ENCODE peak calls at places on chromosomes 4 and X, in four cellular contexts. N is activated CD8-positive, alpha-beta T cell treated with anti-CD3 and anti-CD28 coated beads for 36 hours; J is occipital lobe; W is stimulated activated CD4-positive, alpha-beta T cell treated with anti-CD3 and anti-CD28 coated beads, Interleukin-1b, Interleukin-23, amount 100 ng/mL, for 1 hour. I is an unnamed sample.

GRCh38 chr4:68984947-68985346 is 33.3 kb upstream of the UGT2A3 start:
- DNase-seq in N (no peak), J (no peak), W (no peak), I (no peak)

GRCh38 chr4:74262522-74262921 is 45.7 kb upstream of the EPGN start:
- DNase-seq in N (no peak), J (no peak), W (no peak), I (no peak)

GRCh38 chr4:119246177-119246576 is 33.7 kb downstream of the USP53 start:
- DNase-seq in W (no peak), J (no peak), N (no peak), I (no peak)

GRCh38 chrX:80765226-80765625 is 44.5 kb downstream of the BRWD3 start:
- DNase-seq in W (no peak), N (no peak), J (no peak), I (no peak)

GRCh38 chr4:65737672-65738071 is 67.4 kb upstream of the EPHA5 start:
- DNase-seq in N (no peak), W (no peak), J (no peak), I (no peak)

GRCh38 chr4:87511500-87511899 is 17.7 kb downstream of the SPARCL1 start:
- DNase-seq in J (no peak), N (no peak), W (no peak), I (no peak)

GRCh38 chr4:152310223-152310622 is 225.7 kb downstream of the FBXW7 start:
- DNase-seq in J (no peak), N (no peak), W (no peak), I (no peak)

GRCh38 chr4:5639556-5639955 is 68.8 kb downstream of the EVC2 start:
- DNase-seq in J (no peak), W (no peak), N (no peak), I (no peak)

GRCh38 chr4:161208564-161208963 is 955.2 kb downstream of the FSTL5 start:
- DNase-seq in N (no peak), J (no peak), W (no peak), I (no peak)

GRCh38 chrX:76453737-76454406 is 26.4 kb downstream of the MAGEE1 start:
- DNase-seq in J (no peak), N (no peak), W (no peak), I (no peak)

GRCh38 chrX:13064599-13065143 is 20.3 kb upstream of the FAM9C start:
- DNase-seq in W (no peak), N (no peak), J (no peak), I (no peak)

GRCh38 chrX:44914532-44915198 is 41.7 kb downstream of the KDM6A start:
- DNase-seq in W (no peak), J (no peak), N (no peak), I (no peak)

GRCh38 chr4:156293657-156294297 is 340.1 kb upstream of the CTSO start:
- DNase-seq in J (no peak), N (no peak), W (no peak), I (no peak)

GRCh38 chr4:110046588-110047049 is 133.9 kb downstream of the EGF start:
- DNase-seq in J (peak), W (no peak), N (no peak), I (no peak)

GRCh38 chr4:11073621-11074051 is 355.1 kb downstream of the HS3ST1 start:
- DNase-seq in J (no peak), N (no peak), W (no peak), I (no peak)

GRCh38 chr4:187027231-187027760 is 303.6 kb upstream of the FAT1 start:
- DNase-seq in W (no peak), J (no peak), N (no peak), I (no peak)

GRCh38 chrX:130009658-130010223 is 27.3 kb downstream of the BCORL1 start:
- DNase-seq in N (no peak), W (no peak), J (no peak), I (no peak)

GRCh38 chr4:173231916-173232315 is 63.3 kb downstream of the GALNT7 start:
- DNase-seq in N (no peak), J (no peak), W (no peak), I (no peak)

GRCh38 chr4:41658106-41658505 is 90.4 kb downstream of the PHOX2B start:
- DNase-seq in N (no peak), W (no peak), J (no peak), I (no peak)

GRCh38 chr4:15575951-15576350 is 79.2 kb downstream of the FBXL5 start:
- DNase-seq in W (no peak), N (no peak), J (no peak), I (no peak)

GRCh38 chr4:165751882-165752281 is 121.2 kb upstream of the TLL1 start:
- DNase-seq in J (no peak), W (no peak), N (no peak), I (no peak)

GRCh38 chr4:16864199-16864598 is 34.2 kb downstream of the LDB2 start:
- DNase-seq in J (no peak), N (no peak), W (no peak), I (no peak)

GRCh38 chr4:6693274-6694176 is at the start of gene S100P:
- DNase-seq in W (no peak), N (no peak), J (no peak), I (no peak)

GRCh38 chrX:63424063-63424462 is 72.9 kb upstream of the SPIN4 start:
- DNase-seq in J (no peak), N (no peak), W (no peak), I (no peak)

GRCh38 chr4:36111180-36111579 is 133.1 kb downstream of the ARAP2 start:
- DNase-seq in J (no peak), N (no peak), W (no peak), I (no peak)

GRCh38 chr4:81757706-81758105 is 286.0 kb upstream of the RASGEF1B start:
- DNase-seq in J (no peak), N (no peak), W (no peak), I (no peak)

GRCh38 chrX:53072418-53073114 is 9.6 kb upstream of the TSPYL2 start:
- DNase-seq in W (no peak), J (no peak), N (peak), I (no peak)

GRCh38 chr4:7384003-7384928 is 50.5 kb downstream of the PSAPL1 start:
- DNase-seq in N (no peak), W (no peak), J (no peak), I (no peak)

GRCh38 chr4:2944091-2944482 is 19.1 kb downstream of the NOP14 start:
- DNase-seq in J (no peak), W (no peak), N (no peak), I (no peak)

GRCh38 chr4:52659722-52660261 is 691 bp upstream of the USP46 start:
- DNase-seq in W (no peak), J (peak), N (peak), I (no peak)

GRCh38 chr4:8506373-8507250 is 66.0 kb downstream of the TRMT44 start:
- DNase-seq in J (peak), W (no peak), N (no peak), I (no peak)

GRCh38 chr4:148441986-148442829 is at the start of gene NR3C2:
- DNase-seq in W (peak), J (peak), N (peak), I (peak)

GRCh38 chrX:150429577-150429976 is 66.5 kb downstream of the MAMLD1 start:
- DNase-seq in J (no peak), N (no peak), W (no peak), I (no peak)

GRCh38 chrX:134821370-134821769 is 163.1 kb upstream of the PLAC1 start:
- DNase-seq in J (no peak), N (no peak), W (no peak), I (no peak)

GRCh38 chrX:72142094-72142843 is 10.6 kb upstream of the RTL5 start:
- DNase-seq in N (no peak), J (no peak), W (no peak), I (peak)